ENCODE peak calls at places on chromosomes 4 and X, in eight cellular contexts. I is IMR-90, U is transverse colon, J is body of pancreas, A is NB4, B is A549, Q is lower leg skin, T is HCT116. K is an unnamed sample.

GRCh38 chr4:109332926-109333464 is 30.5 kb upstream of the COL25A1 start:
- DNase-seq in I (no peak), U (no peak), J (no peak), A (peak), B (no peak), Q (no peak), T (no peak), K (peak)

GRCh38 chr4:148043990-148044645 is 312.2 kb downstream of the ARHGAP10 start:
- DNase-seq in I (no peak), U (no peak), J (no peak), A (no peak), B (no peak), Q (no peak), T (no peak), K (no peak)

GRCh38 chrX:23380581-23380980 is 45.9 kb downstream of the PTCHD1 start:
- DNase-seq in I (no peak), U (no peak), J (no peak), A (no peak), B (no peak), Q (no peak), T (no peak), K (no peak)

GRCh38 chrX:111585337-111585736 is 73.9 kb downstream of the SERTM2 start:
- DNase-seq in I (no peak), U (no peak), J (no peak), A (no peak), B (no peak), Q (no peak), T (no peak), K (no peak)

GRCh38 chrX:16986169-16986568 is 39.7 kb downstream of the REPS2 start:
- DNase-seq in I (no peak), U (no peak), J (no peak), A (no peak), B (no peak), Q (no peak), T (no peak), K (no peak)

GRCh38 chr4:147362868-147363440 is 117.9 kb upstream of the EDNRA start:
- DNase-seq in I (peak), U (peak), J (peak), A (no peak), B (no peak), Q (no peak), T (no peak), K (no peak)

GRCh38 chr4:46146993-46147392 is 23.1 kb upstream of the GABRG1 start:
- DNase-seq in I (no peak), U (no peak), J (no peak), A (peak), B (no peak), Q (no peak), T (no peak), K (peak)

GRCh38 chr4:14856076-14856926 is 146.0 kb upstream of the CPEB2 start:
- DNase-seq in I (peak), U (peak), J (no peak), A (peak), B (peak), Q (peak), T (peak), K (peak)

GRCh38 chr4:65521666-65522065 is 148.6 kb downstream of the EPHA5 start:
- DNase-seq in I (no peak), U (no peak), J (no peak), A (no peak), B (no peak), Q (no peak), T (no peak), K (no peak)

GRCh38 chrX:155235891-155236290 is 19.6 kb downstream of the VBP1 start:
- DNase-seq in I (no peak), U (no peak), J (no peak), A (no peak), B (no peak), Q (no peak), T (no peak), K (no peak)

GRCh38 chrX:16162391-16162790 is 4.9 kb upstream of the MAGEB17 start:
- DNase-seq in I (no peak), U (no peak), J (no peak), A (no peak), B (no peak), Q (no peak), T (no peak), K (no peak)

GRCh38 chr4:184250795-184251679 is 33.4 kb upstream of the ENPP6 start:
- DNase-seq in I (peak), U (no peak), J (no peak), A (peak), B (peak), Q (no peak), T (peak), K (peak)

GRCh38 chr4:26176621-26177121 is 144.1 kb upstream of the RBPJ start:
- DNase-seq in I (peak), U (no peak), J (no peak), A (no peak), B (no peak), Q (no peak), T (no peak), K (no peak)

GRCh38 chr4:30380404-30380998 is 339.7 kb upstream of the PCDH7 start:
- DNase-seq in I (peak), U (peak), J (peak), A (peak), B (peak), Q (no peak), T (peak), K (peak)

DNA sequence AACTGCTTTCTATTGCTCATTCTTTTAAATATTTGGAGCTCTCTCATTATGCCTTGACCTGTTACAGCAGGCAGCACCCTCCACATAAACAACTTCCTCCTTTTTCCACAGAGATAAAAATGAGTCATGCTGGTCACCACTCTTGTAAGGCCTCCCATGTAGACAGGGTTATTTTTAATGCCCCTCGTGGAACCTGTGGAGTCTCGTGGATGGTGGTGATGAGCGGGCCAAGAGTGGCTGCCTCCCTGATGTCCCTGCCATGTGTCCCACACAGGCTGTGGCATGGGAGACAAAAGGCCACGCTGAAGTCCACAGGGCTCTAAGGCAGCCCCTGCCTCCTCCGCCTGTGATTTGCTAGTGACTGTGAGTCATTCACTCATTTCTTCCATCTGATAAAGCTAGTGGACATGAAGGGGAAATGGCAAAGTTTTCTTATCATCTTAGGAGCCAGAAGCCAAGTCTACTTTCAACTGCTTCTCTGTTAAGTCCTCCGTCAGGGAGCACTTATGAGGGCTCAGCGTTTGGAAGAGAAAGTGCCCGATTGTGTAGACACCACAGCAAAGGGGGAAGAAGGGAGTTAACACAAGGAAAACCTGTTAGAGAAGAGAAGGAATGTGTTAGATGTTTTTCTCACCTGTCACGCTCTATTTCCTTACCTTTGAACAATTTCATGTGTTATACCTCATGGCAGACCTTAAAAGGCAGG is 121.6 kb upstream of the FAT1 start:
- DNase-seq in I (peak), U (peak), J (no peak), A (peak), B (no peak), Q (no peak), T (peak), K (peak)
- TF ChIP-seq POLR2A in I (no peak), U (no peak), J (no peak), A (no peak), B (no peak), Q (no peak), T (peak), K (peak)

GRCh38 chr4:121817006-121817405 is 6.7 kb downstream of the CCNA2 start:
- DNase-seq in I (no peak), U (no peak), J (no peak), A (no peak), B (no peak), Q (no peak), T (no peak), K (no peak)
- TF ChIP-seq POLR2A in I (no peak), U (no peak), J (no peak), A (no peak), B (no peak), Q (no peak), T (no peak), K (no peak)

GRCh38 chr4:79209822-79210635 is 115.8 kb downstream of the NAA11 start:
- DNase-seq in I (no peak), U (peak), J (no peak), A (peak), B (no peak), Q (no peak), T (no peak), K (peak)
- TF ChIP-seq POLR2A in I (no peak), U (no peak), J (no peak), A (peak), B (no peak), Q (no peak), T (no peak), K (no peak)

GRCh38 chr4:177441803-177442622 is at the start of gene AGA:
- DNase-seq in I (peak), U (peak), J (peak), A (peak), B (peak), Q (peak), T (peak), K (peak)
- TF ChIP-seq POLR2A in I (peak), U (peak), J (peak), A (peak), B (peak), Q (no peak), T (peak), K (peak)

GRCh38 chr4:154743683-154744340 is at the start of gene LRAT:
- DNase-seq in I (no peak), U (peak), J (peak), A (no peak), B (peak), Q (no peak), T (peak), K (peak)
- TF ChIP-seq POLR2A in I (no peak), U (no peak), J (peak), A (no peak), B (no peak), Q (no peak), T (no peak), K (no peak)

GRCh38 chr4:54660145-54660535 is 2.4 kb downstream of the KIT start:
- DNase-seq in I (no peak), U (no peak), J (no peak), A (no peak), B (no peak), Q (no peak), T (no peak), K (no peak)

GRCh38 chr4:54658321-54659093 is 750 bp downstream of the KIT start:
- DNase-seq in I (peak), U (peak), J (peak), A (peak), B (no peak), Q (peak), T (peak), K (peak)

GRCh38 chr4:54657194-54657555 is 582 bp upstream of the KIT start:
- DNase-seq in I (no peak), U (no peak), J (no peak), A (no peak), B (no peak), Q (no peak), T (no peak), K (no peak)

GRCh38 chr4:54659213-54660144 is 1.7 kb downstream of the KIT start:
- DNase-seq in I (peak), U (no peak), J (no peak), A (peak), B (no peak), Q (no peak), T (no peak), K (peak)

DNA sequence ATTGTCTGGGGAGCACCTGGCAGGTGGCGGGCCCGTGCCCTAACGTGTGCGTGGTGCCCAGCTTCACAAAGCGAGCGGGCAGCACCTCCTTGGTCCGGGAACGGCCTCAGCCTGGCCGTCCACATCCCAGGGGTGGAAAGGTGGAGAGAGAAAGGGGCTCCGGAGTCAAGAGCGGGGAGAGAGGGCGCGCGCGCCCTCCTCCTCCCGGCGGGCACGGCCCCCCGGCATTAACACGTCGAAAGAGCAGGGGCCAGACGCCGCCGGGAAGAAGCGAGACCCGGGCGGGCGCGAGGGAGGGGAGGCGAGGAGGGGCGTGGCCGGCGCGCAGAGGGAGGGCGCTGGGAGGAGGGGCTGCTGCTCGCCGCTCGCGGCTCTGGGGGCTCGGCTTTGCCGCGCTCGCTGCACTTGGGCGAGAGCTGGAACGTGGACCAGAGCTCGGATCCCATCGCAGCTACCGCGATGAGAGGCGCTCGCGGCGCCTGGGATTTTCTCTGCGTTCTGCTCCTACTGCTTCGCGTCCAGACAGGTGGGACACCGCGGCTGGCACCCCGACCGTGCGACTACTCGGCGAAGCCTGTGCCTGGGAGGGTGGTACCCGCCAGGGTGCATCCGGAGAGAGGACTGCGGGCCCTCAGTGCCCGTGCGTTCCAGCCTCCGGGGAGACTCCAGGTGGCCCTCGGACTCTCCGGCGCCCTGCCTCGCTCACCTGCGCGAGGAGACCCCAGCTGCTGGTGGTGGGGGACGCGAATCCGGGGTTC is at the start of gene KIT:
- DNase-seq in I (peak), U (peak), J (peak), A (peak), B (no peak), Q (peak), T (no peak), K (peak)
- TF ChIP-seq POLR2A in I (no peak), U (peak), J (no peak), A (no peak), B (no peak), Q (no peak), T (no peak), K (peak)

K was measured in erythroblast.